ENCODE peak calls at places on chromosomes 7 and 10, in five cellular contexts. R is GM12878, A is A549, D is endothelial cell of umbilical vein, O is HepG2. G is an unnamed sample.
A peak's percentile ranks its signal among the peaks of the same experiment; 100 is the strongest.

GRCh38 chr7:82036146-82036886 is 266.5 kb upstream of the HGF start:
- DNase-seq in R (no peak), O (no peak), D (peak; percentile 90), A (no peak), G (no peak)

GRCh38 chr7:13407911-13408310 is 581.6 kb downstream of the ETV1 start:
- DNase-seq in R (no peak), A (no peak), D (no peak), O (no peak), G (no peak)

GRCh38 chr10:116654816-116655215 is 34.1 kb downstream of the PNLIPRP2 start:
- DNase-seq in D (no peak), A (peak; percentile 48), O (peak; percentile 19), R (no peak), G (peak; percentile 7)

GRCh38 chr10:101228682-101229274 is 485 bp downstream of the LBX1 start:
- DNase-seq in A (peak; percentile 60), D (no peak), R (no peak), O (no peak), G (no peak)

GRCh38 chr10:2980791-2981360 is 86.5 kb upstream of the PFKP start:
- DNase-seq in O (no peak), A (no peak), R (no peak), D (no peak), G (peak; percentile 25)

GRCh38 chr10:112946649-112947048 is 3.4 kb upstream of the TCF7L2 start:
- DNase-seq in D (no peak), A (no peak), O (no peak), R (no peak), G (no peak)

GRCh38 chr10:74596713-74597112 is 229.7 kb upstream of the KAT6B start:
- DNase-seq in O (no peak), D (no peak), R (no peak), A (no peak), G (no peak)

GRCh38 chr7:29413511-29414178 is 150.0 kb upstream of the PRR15 start:
- DNase-seq in R (no peak), O (no peak), A (no peak), D (no peak), G (no peak)

GRCh38 chr7:155296788-155297516 is 726 bp upstream of the INSIG1 start:
- DNase-seq in R (no peak), O (no peak), A (peak; percentile 49), D (peak; percentile 61), G (peak; percentile 95)

GRCh38 chr7:154188330-154188729 is 136.1 kb downstream of the DPP6 start:
- DNase-seq in O (no peak), R (no peak), D (no peak), A (no peak), G (no peak)

GRCh38 chr7:149869291-149869650 is 4.5 kb upstream of the ATP6V0E2 start:
- DNase-seq in D (no peak), A (no peak), R (no peak), O (no peak), G (no peak)

GRCh38 chr7:18667466-18667865 is 171.9 kb downstream of the HDAC9 start:
- DNase-seq in D (peak; percentile 85), A (no peak), O (peak; percentile 25), R (no peak), G (peak; percentile 15)

GRCh38 chr10:97788552-97789442 is 17.0 kb upstream of the SFRP5 start:
- DNase-seq in D (no peak), R (no peak), A (no peak), O (peak; percentile 43), G (no peak)

GRCh38 chr7:148622887-148623585 is 32.5 kb downstream of the C7orf33 start:
- DNase-seq in O (no peak), R (no peak), D (no peak), A (no peak), G (peak; percentile 71)
- TF ChIP-seq MAX in O (no peak), R (no peak), D (no peak), A (no peak), G (peak; percentile 46)

GRCh38 chr7:2425749-2426148 is 22.3 kb downstream of the CHST12 start:
- DNase-seq in D (no peak), O (no peak), R (no peak), A (no peak), G (no peak)
- TF ChIP-seq POLR2A in D (no peak), O (no peak), R (no peak), A (no peak), G (no peak)

GRCh38 chr10:30788307-30788706 is 158.8 kb upstream of the LYZL2 start:
- DNase-seq in D (peak; percentile 72), O (no peak), A (no peak), R (no peak), G (peak; percentile 12)
- TF ChIP-seq MYC in D (no peak), O (no peak), A (no peak), R (no peak), G (no peak)

GRCh38 chr10:62081322-62081945 is 179.9 kb downstream of the ARID5B start:
- DNase-seq in D (peak; percentile 62), O (no peak), A (no peak), R (no peak), G (no peak)
- TF ChIP-seq MAX in D (no peak), O (no peak), A (no peak), R (no peak), G (no peak)

GRCh38 chr10:110511734-110512449 is 14.2 kb downstream of the DUSP5 start:
- DNase-seq in A (no peak), D (peak; percentile 85), O (peak; percentile 67), R (no peak), G (no peak)

GRCh38 chr10:110513949-110514348 is 16.2 kb downstream of the DUSP5 start:
- DNase-seq in A (no peak), R (no peak), O (no peak), D (no peak), G (no peak)

GRCh38 chr10:110516815-110517492 is 19.2 kb downstream of the DUSP5 start:
- DNase-seq in A (no peak), O (no peak), R (no peak), D (no peak), G (no peak)

GRCh38 chr10:110512461-110513187 is 14.9 kb downstream of the DUSP5 start:
- DNase-seq in O (no peak), R (no peak), A (peak; percentile 59), D (peak; percentile 70), G (peak; percentile 59)

GRCh38 chr10:110514848-110515247 is 17.1 kb downstream of the DUSP5 start:
- DNase-seq in O (no peak), D (no peak), R (no peak), A (no peak), G (no peak)
- TF ChIP-seq POLR2A in O (no peak), D (no peak), R (no peak), A (no peak), G (no peak)